ENCODE peak calls at places on chromosomes 1 and 21, in four cellular contexts. J is GDM1, E is GM12891, F is NCI-H1105 treated with DMSO at 0.1 percent for 48 hours. D is an unnamed sample.
A peak's percentile ranks its signal among the peaks of the same experiment; 100 is the strongest.

GRCh38 chr1:17355898-17356297 is 16.1 kb upstream of the PADI6 start:
- DNase-seq in J (no peak), E (no peak), F (no peak), D (no peak)

GRCh38 chr1:23555949-23556640 is 3.2 kb downstream of the ID3 start:
- DNase-seq in J (no peak), E (no peak), F (peak; percentile 83), D (peak; percentile 64)

GRCh38 chr1:86773331-86774288 is 69.2 kb downstream of the SH3GLB1 start:
- DNase-seq in J (no peak), F (no peak), E (no peak), D (no peak)

GRCh38 chr1:172383541-172383940 is 36.9 kb upstream of the C1orf105 start:
- DNase-seq in F (no peak), E (no peak), J (no peak), D (no peak)

GRCh38 chr1:60088620-60089155 is 15.1 kb upstream of the C1orf87 start:
- DNase-seq in E (no peak), J (no peak), F (no peak), D (no peak)

GRCh38 chr1:41713557-41714327 is 205.0 kb downstream of the HIVEP3 start:
- DNase-seq in F (no peak), E (no peak), J (no peak), D (peak; percentile 37)

GRCh38 chr1:178609015-178609414 is 96.1 kb downstream of the TEX35 start:
- DNase-seq in E (no peak), J (no peak), F (no peak), D (no peak)

GRCh38 chr1:241330619-241331327 is 26.2 kb downstream of the RGS7 start:
- DNase-seq in E (no peak), J (no peak), F (no peak), D (no peak)

GRCh38 chr1:51607676-51608075 is 9.2 kb upstream of the OSBPL9 start:
- DNase-seq in J (no peak), F (no peak), E (no peak), D (no peak)

GRCh38 chr1:55015731-55016620 is 17.2 kb downstream of the BSND start:
- DNase-seq in F (no peak), E (no peak), J (no peak), D (no peak)

GRCh38 chr1:220430059-220430458 is 97.9 kb upstream of the MARK1 start:
- DNase-seq in F (no peak), E (no peak), J (no peak), D (no peak)

GRCh38 chr1:76230894-76231293 is 156.3 kb downstream of the ST6GALNAC3 start:
- DNase-seq in E (no peak), F (no peak), J (no peak), D (no peak)

GRCh38 chr1:6260961-6261614 is at the start of gene GPR153:
- DNase-seq in F (peak; percentile 6), J (no peak), E (peak; percentile 88), D (no peak)

GRCh38 chr1:160376525-160377131 is 9.8 kb downstream of the NHLH1 start:
- DNase-seq in F (peak; percentile 67), J (peak; percentile 63), E (no peak), D (peak; percentile 24)

GRCh38 chr1:5934058-5934884 is 58.0 kb downstream of the NPHP4 start:
- DNase-seq in E (no peak), F (no peak), J (no peak), D (no peak)

GRCh38 chr21:34900376-34900775 is 148.7 kb downstream of the RUNX1 start:
- DNase-seq in J (no peak), F (no peak), E (no peak), D (no peak)

GRCh38 chr1:6378096-6378746 is 15.3 kb downstream of the ACOT7 start:
- DNase-seq in J (no peak), E (no peak), F (no peak), D (no peak)

GRCh38 chr1:236067854-236068454 is 3.1 kb upstream of the NID1 start:
- DNase-seq in J (no peak), E (no peak), F (no peak), D (no peak)

GRCh38 chr21:24895885-24896734 is 711.2 kb downstream of the MRPL39 start:
- DNase-seq in E (no peak), F (peak; percentile 83), J (no peak), D (no peak)

GRCh38 chr1:19311931-19312781 is at the start of the genes AKR7A2 and SLC66A1:
- DNase-seq in E (peak; percentile 98), J (peak; percentile 87), F (peak; percentile 90), D (peak; percentile 60)

GRCh38 chr1:165114022-165114888 is 242.3 kb downstream of the LMX1A start:
- DNase-seq in E (no peak), J (no peak), F (peak; percentile 62), D (no peak)

GRCh38 chr1:190353538-190354101 is 124.0 kb downstream of the BRINP3 start:
- DNase-seq in J (no peak), E (no peak), F (no peak), D (no peak)

GRCh38 chr1:225746361-225747179 is 31.1 kb upstream of the SRP9 start:
- DNase-seq in E (no peak), J (peak; percentile 38), F (no peak), D (peak; percentile 57)

GRCh38 chr1:117825414-117825813 is 104.0 kb downstream of the GDAP2 start:
- DNase-seq in E (no peak), J (no peak), F (no peak), D (no peak)

GRCh38 chr1:112708002-112708448 is 1.1 kb upstream of the RHOC start:
- DNase-seq in F (no peak), E (no peak), J (no peak), D (no peak)

GRCh38 chr1:175963740-175964139 is 220.3 kb upstream of the TNR start:
- DNase-seq in J (no peak), E (no peak), F (no peak), D (no peak)

GRCh38 chr21:16040601-16041000 is 310.8 kb downstream of the USP25 start:
- DNase-seq in F (no peak), J (no peak), E (no peak), D (no peak)

GRCh38 chr1:245108909-245109308 is 45.9 kb upstream of the KIF26B start:
- DNase-seq in E (no peak), J (no peak), F (no peak), D (no peak)

GRCh38 chr1:96464991-96465875 is 256.4 kb upstream of the PTBP2 start:
- DNase-seq in E (no peak), F (no peak), J (no peak), D (no peak)

GRCh38 chr1:228341450-228341813 is 65.2 kb downstream of the TRIM11 start:
- DNase-seq in F (no peak), J (no peak), E (no peak), D (no peak)

GRCh38 chr1:161727343-161727924 is 6.1 kb downstream of the FCRLB start:
- DNase-seq in F (no peak), E (no peak), J (peak; percentile 7), D (no peak)

GRCh38 chr1:103106426-103107321 is 1.6 kb downstream of the COL11A1 start:
- DNase-seq in E (no peak), F (peak; percentile 68), J (no peak), D (no peak)

GRCh38 chr21:44708213-44708865 is 3.0 kb downstream of the TSPEAR start:
- DNase-seq in J (no peak), F (no peak), E (no peak), D (no peak)